ENCODE peak calls at places on chromosomes 16 and 17, in eight cellular contexts. C is ovary, X is tibial artery, Y is left ventricle myocardium inferior, W is A549, D is upper lobe of right lung, V is psoas muscle, T is IMR-90. F is an unnamed sample.

GRCh38 chr16:89046491-89046890 is 47.2 kb upstream of the ACSF3 start:
- DNase-seq in W (no peak), C (no peak), V (no peak), Y (no peak), T (no peak), X (no peak), D (no peak), F (no peak)

GRCh38 chr16:3027983-3028715 is 4.3 kb downstream of the THOC6 start:
- DNase-seq in Y (peak; percentile 78), V (peak; percentile 80), X (peak; percentile 78), T (peak; percentile 57), D (peak; percentile 93), C (peak; percentile 84), W (peak; percentile 89), F (no peak)

GRCh38 chr16:85712841-85713240 is 24.1 kb upstream of the GINS2 start:
- DNase-seq in X (no peak), T (no peak), Y (no peak), V (no peak), W (no peak), D (no peak), C (no peak), F (no peak)

GRCh38 chr17:80364091-80364691 is 50.8 kb upstream of the ENDOV start:
- DNase-seq in C (no peak), V (no peak), D (no peak), Y (no peak), T (no peak), X (no peak), W (peak; percentile 38), F (no peak)

GRCh38 chr17:81075307-81075706 is 40.4 kb downstream of the BAIAP2 start:
- DNase-seq in W (no peak), C (no peak), D (no peak), X (no peak), V (no peak), Y (no peak), T (no peak), F (no peak)

GRCh38 chr16:3509470-3509928 is 8.7 kb downstream of the CLUAP1 start:
- DNase-seq in D (peak; percentile 57), Y (no peak), C (no peak), W (no peak), V (no peak), X (peak; percentile 39), T (no peak), F (no peak)

GRCh38 chr17:3888343-3889171 is 4.3 kb downstream of the CAMKK1 start:
- DNase-seq in Y (peak; percentile 78), T (peak; percentile 94), X (peak; percentile 90), C (peak; percentile 93), D (no peak), W (no peak), V (peak; percentile 87), F (peak; percentile 76)

GRCh38 chr17:3892095-3892998 is 506 bp downstream of the CAMKK1 start:
- DNase-seq in W (peak; percentile 88), Y (peak; percentile 78), V (peak; percentile 84), D (peak; percentile 94), T (peak; percentile 66), C (peak; percentile 83), X (peak; percentile 96), F (peak; percentile 75)

GRCh38 chr16:71963125-71963875 is 36.9 kb downstream of the PKD1L3 start:
- DNase-seq in V (no peak), W (no peak), T (no peak), X (no peak), D (no peak), C (no peak), Y (no peak), F (no peak)

DNA sequence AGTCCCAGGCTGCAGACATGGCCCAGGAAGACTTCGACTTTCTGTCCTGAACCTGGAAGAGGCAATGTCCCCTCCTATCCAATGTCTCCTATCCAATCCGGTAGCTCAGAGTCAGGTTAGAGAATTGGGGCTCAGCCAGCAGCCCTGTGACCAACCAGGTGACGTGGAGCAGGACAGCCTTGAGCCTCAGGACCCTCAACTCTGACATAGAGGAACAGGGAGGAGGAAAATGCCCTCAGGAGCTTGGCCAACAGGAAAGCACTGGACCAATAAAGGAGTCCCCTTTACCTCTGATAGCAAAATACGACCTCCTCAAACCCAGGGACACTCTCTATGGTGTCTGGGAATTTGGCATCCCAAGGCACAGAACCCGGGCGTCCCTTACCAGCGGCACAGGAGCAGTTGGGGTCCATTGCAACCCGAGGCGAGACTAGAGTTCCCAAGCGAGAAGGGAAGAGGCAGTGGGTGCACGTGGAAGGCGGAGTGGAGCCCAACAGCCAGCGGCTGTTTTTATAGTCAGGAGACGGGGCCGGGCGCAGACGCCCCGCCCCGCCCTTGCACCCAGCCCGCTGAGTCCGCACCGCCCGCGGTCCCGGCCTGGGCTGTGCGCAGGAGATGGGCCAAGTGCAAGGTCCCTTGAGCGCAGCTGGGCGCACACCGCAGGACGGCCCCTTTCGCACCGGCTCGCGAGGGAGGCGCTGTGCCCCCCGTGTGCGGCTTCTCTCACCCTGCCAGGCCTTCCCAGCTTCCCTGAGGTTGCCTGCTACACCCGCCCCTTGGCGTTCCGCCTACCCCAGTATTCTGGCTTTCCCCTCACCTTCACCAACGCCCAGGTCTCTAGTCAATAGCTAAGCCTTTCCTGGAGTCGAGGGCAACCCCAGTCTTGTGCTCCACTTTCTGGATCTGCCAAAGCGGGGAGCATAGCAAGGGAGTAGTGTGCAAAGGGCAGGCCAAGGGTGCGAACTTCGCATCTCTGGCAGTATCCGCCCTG is at the start of gene MT1G:
- DNase-seq in D (peak; percentile 74), T (no peak), W (no peak), V (peak; percentile 68), X (peak; percentile 76), Y (peak; percentile 48), C (no peak), F (peak; percentile 15)
- H3K4me3 ChIP-seq in D (no peak within 1 kb of the TSS), T (no peak within 1 kb of the TSS), W (no peak within 1 kb of the TSS), V (peak within 1 kb of the TSS; percentile 30), X (no peak within 1 kb of the TSS), Y (peak within 1 kb of the TSS; percentile 41), C (no peak within 1 kb of the TSS), F (peak within 1 kb of the TSS; percentile 50)

GRCh38 chr16:27852681-27853080 is 210.8 kb downstream of the GSG1L start:
- DNase-seq in V (no peak), Y (no peak), C (no peak), T (no peak), X (peak; percentile 42), W (no peak), D (peak; percentile 40), F (no peak)

GRCh38 chr16:27852116-27852515 is 211.4 kb downstream of the GSG1L start:
- DNase-seq in X (peak; percentile 38), Y (no peak), T (no peak), D (peak; percentile 12), W (no peak), V (no peak), C (no peak), F (no peak)

GRCh38 chr16:27853101-27853500 is 210.4 kb downstream of the GSG1L start:
- DNase-seq in T (no peak), X (peak; percentile 4), C (no peak), W (no peak), Y (no peak), V (no peak), D (peak; percentile 6), F (no peak)

GRCh38 chr16:27849621-27850020 is 213.9 kb downstream of the GSG1L start:
- DNase-seq in T (no peak), X (peak; percentile 21), C (no peak), D (peak; percentile 13), Y (no peak), V (no peak), W (no peak), F (no peak)

GRCh38 chr16:27851586-27851985 is 211.9 kb downstream of the GSG1L start:
- DNase-seq in W (no peak), Y (no peak), D (peak; percentile 55), X (peak; percentile 40), T (no peak), V (no peak), C (no peak), F (no peak)
- TF ChIP-seq CTCF in W (no peak), Y (no peak), D (no peak), X (no peak), T (no peak), V (no peak), C (no peak), F (no peak)

GRCh38 chr16:57987441-57988177 is 12.9 kb downstream of the ZNF319 start:
- DNase-seq in D (no peak), T (no peak), V (no peak), W (no peak), X (no peak), C (no peak), Y (no peak), F (no peak)

GRCh38 chr16:57986196-57986595 is 14.3 kb downstream of the ZNF319 start:
- DNase-seq in W (no peak), V (no peak), D (no peak), Y (no peak), C (no peak), T (no peak), X (no peak), F (no peak)

GRCh38 chr16:57982345-57982744 is 11.4 kb upstream of the CNGB1 start:
- DNase-seq in W (no peak), T (no peak), D (no peak), V (no peak), X (no peak), Y (no peak), C (no peak), F (no peak)

GRCh38 chr16:57984443-57985203 is 13.7 kb upstream of the CNGB1 start:
- DNase-seq in V (peak; percentile 82), C (peak; percentile 91), T (peak; percentile 62), D (peak; percentile 95), Y (peak; percentile 84), W (peak; percentile 87), X (peak; percentile 79), F (no peak)

DNA sequence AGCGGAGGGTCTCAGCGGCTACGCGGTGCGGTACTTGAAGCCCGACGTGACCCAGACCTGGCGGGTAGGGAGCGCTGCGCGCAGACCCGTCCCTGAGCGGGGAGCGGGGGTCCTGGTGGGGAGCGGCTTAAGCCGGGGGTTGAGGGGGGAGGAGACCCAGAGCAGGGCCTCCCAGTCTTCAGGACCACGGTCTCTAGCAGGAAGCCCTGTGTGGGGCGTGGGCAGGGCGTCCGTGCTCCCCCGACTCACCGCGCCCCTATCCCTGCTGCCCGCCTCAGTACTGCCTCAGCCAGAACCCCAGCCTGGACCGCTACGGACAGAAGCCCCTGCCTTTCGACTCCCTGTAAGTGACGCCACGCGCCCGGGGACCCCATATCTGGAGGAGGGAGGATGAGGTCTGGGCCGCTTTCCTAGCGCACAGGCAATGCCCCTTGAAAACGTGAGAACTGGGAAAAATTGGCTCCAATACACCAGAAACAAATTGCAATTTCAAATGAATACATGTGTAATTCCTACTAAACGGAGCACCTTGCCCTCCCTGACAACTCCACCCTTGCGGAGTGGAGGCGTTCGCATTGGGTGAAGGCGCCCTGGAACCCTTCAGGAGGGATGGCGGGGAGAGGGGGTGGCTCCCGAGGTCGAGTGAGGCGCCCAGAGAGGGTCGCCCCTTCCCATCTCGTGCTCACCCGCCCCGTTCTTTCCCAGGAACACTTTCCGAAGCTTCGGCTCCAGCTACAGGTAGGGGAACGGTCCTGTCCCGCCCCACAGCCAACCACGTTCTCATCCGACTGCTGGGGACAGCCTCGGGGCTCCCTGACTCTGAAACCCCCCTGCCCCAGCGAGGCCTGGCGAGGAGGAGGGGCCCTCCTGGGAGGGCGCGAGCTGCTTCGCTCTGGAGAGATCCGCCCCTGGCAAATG is 14.5 kb upstream of the CNGB1 start:
- DNase-seq in C (peak; percentile 37), W (no peak), X (no peak), T (no peak), V (no peak), Y (no peak), D (no peak), F (no peak)
- H3K4me3 ChIP-seq in C (peak overlapping the region; percentile 51), W (peak overlapping the region; percentile 54), X (peak overlapping the region; percentile 36), T (peak overlapping the region; percentile 48), V (peak overlapping the region; percentile 66), Y (peak overlapping the region; percentile 70), D (peak overlapping the region; percentile 57), F (no peak overlapping the region)

DNA sequence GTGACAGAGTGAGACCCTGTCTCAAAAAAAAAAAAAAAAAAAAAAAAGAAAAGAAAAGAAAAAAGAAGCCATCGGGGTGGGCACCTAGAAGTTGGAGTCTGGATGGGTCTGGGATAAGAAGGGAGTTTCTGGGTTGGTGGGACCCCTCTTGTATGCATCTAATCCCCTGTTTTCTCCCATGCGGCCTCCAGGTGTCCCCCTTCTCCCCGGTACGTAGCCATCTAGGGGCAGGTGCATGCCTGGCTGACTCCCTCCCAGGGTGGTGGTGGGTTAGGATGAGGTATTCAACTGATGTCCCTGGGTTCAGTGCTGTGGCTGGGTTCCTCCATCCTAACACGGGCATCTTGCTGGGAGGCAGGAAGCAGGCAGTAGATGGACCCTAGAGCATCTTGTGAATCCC is 13.0 kb downstream of the FMNL1 start:
- DNase-seq in V (no peak), T (no peak), C (no peak), W (peak; percentile 66), X (no peak), Y (no peak), D (no peak), F (no peak)
- TF ChIP-seq CTCF in V (no peak), T (peak; percentile 11), C (no peak), W (peak; percentile 52), X (no peak), Y (peak; percentile 39), D (peak; percentile 18), F (no peak)

F was measured in LNCaP clone FGC.